ENCODE peak calls at places on chromosomes 7 and 10, in ten cellular contexts. One of them, this sample, is unnamed.

GRCh38 chr7:42071372-42072261 is 165.4 kb downstream of the GLI3 start:
- DNase-seq in heart right ventricle: no peak
- DNase-seq in tibial artery: no peak
- DNase-seq in lower lobe of right lung: no peak
- DNase-seq in PC-3: no peak
- DNase-seq in mammary epithelial cell: peak; percentile 72
- DNase-seq in gastrocnemius medialis: no peak
- DNase-seq in naive thymus-derived CD4-positive, alpha-beta T cell: no peak
- DNase-seq in CD8-positive, alpha-beta memory T cell: no peak
- DNase-seq in psoas muscle: no peak
- DNase-seq in this sample: no peak

GRCh38 chr7:37765872-37766525 is 82.4 kb upstream of the NME8 start:
- DNase-seq in mammary epithelial cell: no peak
- DNase-seq in psoas muscle: no peak
- DNase-seq in gastrocnemius medialis: no peak
- DNase-seq in lower lobe of right lung: peak; percentile 53
- DNase-seq in CD8-positive, alpha-beta memory T cell: no peak
- DNase-seq in PC-3: no peak
- DNase-seq in tibial artery: no peak
- DNase-seq in naive thymus-derived CD4-positive, alpha-beta T cell: no peak
- DNase-seq in heart right ventricle: no peak
- DNase-seq in this sample: no peak

GRCh38 chr10:102473445-102474331 is 22.3 kb upstream of the C10orf95 start:
- DNase-seq in mammary epithelial cell: no peak
- DNase-seq in gastrocnemius medialis: no peak
- DNase-seq in heart right ventricle: no peak
- DNase-seq in lower lobe of right lung: no peak
- DNase-seq in tibial artery: no peak
- DNase-seq in naive thymus-derived CD4-positive, alpha-beta T cell: peak; percentile 45
- DNase-seq in CD8-positive, alpha-beta memory T cell: no peak
- DNase-seq in psoas muscle: peak; percentile 47
- DNase-seq in PC-3: no peak
- DNase-seq in this sample: no peak

GRCh38 chr7:6398943-6399342 is 48.8 kb downstream of the DAGLB start:
- DNase-seq in tibial artery: no peak
- DNase-seq in mammary epithelial cell: peak; percentile 80
- DNase-seq in heart right ventricle: peak; percentile 35
- DNase-seq in psoas muscle: no peak
- DNase-seq in PC-3: no peak
- DNase-seq in lower lobe of right lung: peak; percentile 65
- DNase-seq in CD8-positive, alpha-beta memory T cell: no peak
- DNase-seq in gastrocnemius medialis: no peak
- DNase-seq in naive thymus-derived CD4-positive, alpha-beta T cell: no peak
- DNase-seq in this sample: no peak

GRCh38 chr10:26566525-26567348 is 128.6 kb downstream of the APBB1IP start:
- DNase-seq in PC-3: no peak
- DNase-seq in mammary epithelial cell: no peak
- DNase-seq in gastrocnemius medialis: no peak
- DNase-seq in heart right ventricle: peak; percentile 17
- DNase-seq in lower lobe of right lung: no peak
- DNase-seq in psoas muscle: no peak
- DNase-seq in naive thymus-derived CD4-positive, alpha-beta T cell: no peak
- DNase-seq in tibial artery: no peak
- DNase-seq in CD8-positive, alpha-beta memory T cell: no peak
- DNase-seq in this sample: no peak

GRCh38 chr10:12656518-12657142 is 307.3 kb downstream of the CAMK1D start:
- DNase-seq in psoas muscle: no peak
- DNase-seq in mammary epithelial cell: peak; percentile 39
- DNase-seq in heart right ventricle: no peak
- DNase-seq in tibial artery: no peak
- DNase-seq in CD8-positive, alpha-beta memory T cell: no peak
- DNase-seq in lower lobe of right lung: no peak
- DNase-seq in PC-3: peak; percentile 60
- DNase-seq in naive thymus-derived CD4-positive, alpha-beta T cell: peak; percentile 73
- DNase-seq in gastrocnemius medialis: no peak
- DNase-seq in this sample: no peak

GRCh38 chr10:50653142-50653541 is 29.4 kb upstream of the SGMS1 start:
- DNase-seq in mammary epithelial cell: peak; percentile 9
- DNase-seq in tibial artery: no peak
- DNase-seq in PC-3: peak; percentile 83
- DNase-seq in psoas muscle: no peak
- DNase-seq in lower lobe of right lung: no peak
- DNase-seq in heart right ventricle: no peak
- DNase-seq in gastrocnemius medialis: no peak
- DNase-seq in naive thymus-derived CD4-positive, alpha-beta T cell: peak; percentile 48
- DNase-seq in CD8-positive, alpha-beta memory T cell: no peak
- DNase-seq in this sample: no peak

GRCh38 chr10:129607607-129608006 is 140.6 kb downstream of the MGMT start:
- DNase-seq in naive thymus-derived CD4-positive, alpha-beta T cell: no peak
- DNase-seq in mammary epithelial cell: no peak
- DNase-seq in CD8-positive, alpha-beta memory T cell: no peak
- DNase-seq in tibial artery: no peak
- DNase-seq in lower lobe of right lung: no peak
- DNase-seq in heart right ventricle: no peak
- DNase-seq in psoas muscle: no peak
- DNase-seq in PC-3: no peak
- DNase-seq in gastrocnemius medialis: no peak
- DNase-seq in this sample: no peak

GRCh38 chr7:38839846-38840245 is 69.1 kb downstream of the VPS41 start:
- DNase-seq in tibial artery: no peak
- DNase-seq in mammary epithelial cell: no peak
- DNase-seq in lower lobe of right lung: no peak
- DNase-seq in naive thymus-derived CD4-positive, alpha-beta T cell: no peak
- DNase-seq in CD8-positive, alpha-beta memory T cell: no peak
- DNase-seq in PC-3: no peak
- DNase-seq in heart right ventricle: peak; percentile 60
- DNase-seq in gastrocnemius medialis: no peak
- DNase-seq in psoas muscle: no peak
- DNase-seq in this sample: no peak

GRCh38 chr10:124744047-124744687 is at the start of gene FAM53B:
- DNase-seq in tibial artery: peak; percentile 88
- DNase-seq in lower lobe of right lung: peak; percentile 89
- DNase-seq in naive thymus-derived CD4-positive, alpha-beta T cell: peak; percentile 86
- DNase-seq in PC-3: peak; percentile 77
- DNase-seq in heart right ventricle: peak; percentile 89
- DNase-seq in CD8-positive, alpha-beta memory T cell: peak; percentile 76
- DNase-seq in mammary epithelial cell: peak; percentile 63
- DNase-seq in psoas muscle: peak; percentile 93
- DNase-seq in gastrocnemius medialis: peak; percentile 69
- DNase-seq in this sample: no peak

DNA sequence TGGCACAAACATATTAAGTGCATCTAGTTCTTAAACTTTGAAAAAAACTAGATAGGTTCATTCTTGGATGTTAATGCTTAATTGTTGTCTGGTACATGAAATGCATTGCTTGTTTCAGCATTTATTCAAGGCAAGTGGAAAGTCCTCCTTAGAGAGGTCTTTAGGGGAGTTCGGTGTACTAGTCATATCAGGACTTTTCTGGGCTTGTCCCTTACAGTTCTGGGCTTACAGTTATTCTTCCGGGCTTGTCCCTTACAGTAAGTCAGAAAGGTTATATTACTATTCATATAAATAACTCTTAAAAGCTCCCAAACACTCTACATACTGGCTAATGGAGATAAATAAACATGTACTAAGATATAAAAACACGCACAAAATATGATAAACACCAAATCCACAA is 61.6 kb upstream of the MRLN start:
- DNase-seq in naive thymus-derived CD4-positive, alpha-beta T cell: no peak
- DNase-seq in PC-3: no peak
- DNase-seq in psoas muscle: no peak
- DNase-seq in tibial artery: no peak
- DNase-seq in heart right ventricle: no peak
- DNase-seq in CD8-positive, alpha-beta memory T cell: no peak
- DNase-seq in mammary epithelial cell: no peak
- DNase-seq in lower lobe of right lung: no peak
- DNase-seq in gastrocnemius medialis: no peak
- DNase-seq in this sample: no peak
- H3K36me3 ChIP-seq in naive thymus-derived CD4-positive, alpha-beta T cell: peaks cover 6% of the 10 kb centered on the region
- H3K36me3 ChIP-seq in PC-3: peaks cover 34% of the 10 kb centered on the region
- H3K36me3 ChIP-seq in psoas muscle: peaks cover 3% of the 10 kb centered on the region
- H3K36me3 ChIP-seq in tibial artery: peaks cover 24% of the 10 kb centered on the region
- H3K36me3 ChIP-seq in heart right ventricle: peaks cover 49% of the 10 kb centered on the region
- H3K36me3 ChIP-seq in CD8-positive, alpha-beta memory T cell: peaks cover 17% of the 10 kb centered on the region
- H3K36me3 ChIP-seq in mammary epithelial cell: peaks cover 10% of the 10 kb centered on the region
- H3K36me3 ChIP-seq in lower lobe of right lung: peaks cover 34% of the 10 kb centered on the region
- H3K36me3 ChIP-seq in gastrocnemius medialis: peaks cover 27% of the 10 kb centered on the region
- H3K36me3 ChIP-seq in this sample: peaks cover 6% of the 10 kb centered on the region

GRCh38 chr7:13830604-13830915 is 158.9 kb downstream of the ETV1 start:
- DNase-seq in mammary epithelial cell: peak; percentile 25
- DNase-seq in heart right ventricle: no peak
- DNase-seq in psoas muscle: no peak
- DNase-seq in tibial artery: no peak
- DNase-seq in CD8-positive, alpha-beta memory T cell: no peak
- DNase-seq in naive thymus-derived CD4-positive, alpha-beta T cell: no peak
- DNase-seq in PC-3: no peak
- DNase-seq in gastrocnemius medialis: no peak
- DNase-seq in lower lobe of right lung: no peak
- DNase-seq in this sample: no peak

GRCh38 chr7:13829231-13829630 is 160.2 kb downstream of the ETV1 start:
- DNase-seq in PC-3: peak; percentile 32
- DNase-seq in CD8-positive, alpha-beta memory T cell: no peak
- DNase-seq in heart right ventricle: no peak
- DNase-seq in gastrocnemius medialis: no peak
- DNase-seq in naive thymus-derived CD4-positive, alpha-beta T cell: no peak
- DNase-seq in mammary epithelial cell: no peak
- DNase-seq in tibial artery: no peak
- DNase-seq in lower lobe of right lung: no peak
- DNase-seq in psoas muscle: no peak
- DNase-seq in this sample: no peak

GRCh38 chr7:13829914-13830603 is 159.4 kb downstream of the ETV1 start:
- DNase-seq in heart right ventricle: no peak
- DNase-seq in mammary epithelial cell: peak; percentile 73
- DNase-seq in lower lobe of right lung: no peak
- DNase-seq in naive thymus-derived CD4-positive, alpha-beta T cell: no peak
- DNase-seq in PC-3: peak; percentile 75
- DNase-seq in gastrocnemius medialis: no peak
- DNase-seq in psoas muscle: no peak
- DNase-seq in tibial artery: no peak
- DNase-seq in CD8-positive, alpha-beta memory T cell: no peak
- DNase-seq in this sample: no peak

GRCh38 chr7:13827716-13828115 is 161.8 kb downstream of the ETV1 start:
- DNase-seq in psoas muscle: no peak
- DNase-seq in tibial artery: no peak
- DNase-seq in naive thymus-derived CD4-positive, alpha-beta T cell: no peak
- DNase-seq in heart right ventricle: no peak
- DNase-seq in CD8-positive, alpha-beta memory T cell: no peak
- DNase-seq in gastrocnemius medialis: no peak
- DNase-seq in lower lobe of right lung: no peak
- DNase-seq in mammary epithelial cell: no peak
- DNase-seq in PC-3: peak; percentile 13
- DNase-seq in this sample: no peak

DNA sequence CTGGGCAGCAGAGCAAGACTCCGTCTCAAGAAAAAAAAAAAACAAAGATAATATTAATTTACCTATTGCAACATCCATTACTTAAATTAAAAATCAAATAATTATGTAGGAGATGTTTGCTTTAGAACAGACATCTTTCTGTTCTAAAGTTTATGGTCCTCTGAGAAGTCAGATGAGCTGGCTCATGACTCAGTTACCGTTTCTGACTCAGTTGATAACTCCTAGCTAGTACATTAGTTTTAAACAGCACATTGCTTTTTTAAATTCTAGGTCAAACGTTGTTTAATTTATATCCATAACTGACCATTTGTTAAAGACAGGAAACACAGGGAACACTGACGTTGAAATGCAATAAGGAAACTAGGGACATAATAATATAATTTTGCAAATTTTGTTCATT is 162.7 kb downstream of the ETV1 start:
- DNase-seq in CD8-positive, alpha-beta memory T cell: no peak
- DNase-seq in psoas muscle: no peak
- DNase-seq in naive thymus-derived CD4-positive, alpha-beta T cell: no peak
- DNase-seq in PC-3: peak; percentile 81
- DNase-seq in tibial artery: no peak
- DNase-seq in mammary epithelial cell: peak; percentile 63
- DNase-seq in gastrocnemius medialis: no peak
- DNase-seq in heart right ventricle: no peak
- DNase-seq in lower lobe of right lung: no peak
- DNase-seq in this sample: no peak
- H3K36me3 ChIP-seq in CD8-positive, alpha-beta memory T cell: no peaks in the 10 kb centered on the region
- H3K36me3 ChIP-seq in psoas muscle: no peaks in the 10 kb centered on the region
- H3K36me3 ChIP-seq in naive thymus-derived CD4-positive, alpha-beta T cell: no peaks in the 10 kb centered on the region
- H3K36me3 ChIP-seq in PC-3: no peaks in the 10 kb centered on the region
- H3K36me3 ChIP-seq in tibial artery: no peaks in the 10 kb centered on the region
- H3K36me3 ChIP-seq in mammary epithelial cell: no peaks in the 10 kb centered on the region
- H3K36me3 ChIP-seq in gastrocnemius medialis: no peaks in the 10 kb centered on the region
- H3K36me3 ChIP-seq in heart right ventricle: no peaks in the 10 kb centered on the region
- H3K36me3 ChIP-seq in lower lobe of right lung: no peaks in the 10 kb centered on the region
- H3K36me3 ChIP-seq in this sample: no peaks in the 10 kb centered on the region

GRCh38 chr10:3132036-3133025 is 40.3 kb downstream of the PITRM1 start:
- DNase-seq in psoas muscle: no peak
- DNase-seq in mammary epithelial cell: no peak
- DNase-seq in PC-3: no peak
- DNase-seq in lower lobe of right lung: no peak
- DNase-seq in heart right ventricle: no peak
- DNase-seq in gastrocnemius medialis: no peak
- DNase-seq in tibial artery: peak; percentile 10
- DNase-seq in naive thymus-derived CD4-positive, alpha-beta T cell: no peak
- DNase-seq in CD8-positive, alpha-beta memory T cell: no peak
- DNase-seq in this sample: no peak
- H3K36me3 ChIP-seq in psoas muscle: peaks cover 7% of the 10 kb centered on the region
- H3K36me3 ChIP-seq in mammary epithelial cell: peaks cover 36% of the 10 kb centered on the region
- H3K36me3 ChIP-seq in PC-3: peaks cover 18% of the 10 kb centered on the region
- H3K36me3 ChIP-seq in lower lobe of right lung: peaks cover 54% of the 10 kb centered on the region
- H3K36me3 ChIP-seq in heart right ventricle: peaks cover 79% of the 10 kb centered on the region
- H3K36me3 ChIP-seq in gastrocnemius medialis: peaks cover 35% of the 10 kb centered on the region
- H3K36me3 ChIP-seq in tibial artery: peaks cover 67% of the 10 kb centered on the region
- H3K36me3 ChIP-seq in naive thymus-derived CD4-positive, alpha-beta T cell: peaks cover 6% of the 10 kb centered on the region
- H3K36me3 ChIP-seq in CD8-positive, alpha-beta memory T cell: peaks cover 38% of the 10 kb centered on the region
- H3K36me3 ChIP-seq in this sample: peaks cover 63% of the 10 kb centered on the region

DNA sequence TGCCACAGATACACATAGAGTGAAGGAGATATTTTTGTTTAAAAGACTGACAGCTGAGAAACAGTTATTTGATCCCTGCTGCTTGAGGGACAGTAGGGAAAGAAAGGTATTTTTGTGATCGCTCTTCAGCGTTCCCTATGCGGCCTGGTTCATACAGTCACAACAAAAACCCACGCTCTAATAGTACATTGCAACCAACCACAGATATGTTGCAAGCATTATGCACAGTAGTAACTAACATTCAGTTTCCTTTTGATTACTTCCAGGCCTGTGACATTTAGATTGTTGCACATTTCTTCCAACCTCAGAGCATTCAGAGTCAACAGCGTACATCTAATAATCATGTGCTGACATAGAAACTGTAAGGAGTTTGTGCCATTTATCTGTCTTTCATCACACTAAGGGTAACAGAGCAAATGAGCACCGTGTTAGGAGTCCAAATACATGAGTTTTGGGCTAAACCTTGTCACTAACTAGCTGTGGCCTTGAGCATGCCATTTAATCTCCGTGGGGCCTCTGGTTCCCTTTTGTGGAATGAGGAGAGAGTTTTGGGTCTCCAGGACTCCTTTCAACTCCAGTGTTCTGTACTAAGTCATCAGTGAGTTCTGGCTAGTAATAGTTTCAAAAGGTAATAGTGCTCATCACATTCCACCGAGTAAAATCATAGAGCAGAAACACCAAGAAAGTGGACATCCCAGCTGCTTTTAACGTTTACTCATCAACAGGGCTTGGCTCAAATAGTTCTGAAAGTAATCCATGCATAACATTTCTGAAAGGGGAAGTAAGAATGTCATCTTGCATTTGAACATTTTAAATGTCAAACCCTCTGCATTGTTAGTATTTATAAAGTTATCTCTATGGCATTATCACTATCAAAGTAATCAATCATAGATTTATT is 99.0 kb upstream of the FZD1 start:
- DNase-seq in lower lobe of right lung: no peak
- DNase-seq in PC-3: peak; percentile 72
- DNase-seq in heart right ventricle: no peak
- DNase-seq in psoas muscle: no peak
- DNase-seq in mammary epithelial cell: peak; percentile 79
- DNase-seq in CD8-positive, alpha-beta memory T cell: no peak
- DNase-seq in naive thymus-derived CD4-positive, alpha-beta T cell: no peak
- DNase-seq in tibial artery: no peak
- DNase-seq in gastrocnemius medialis: no peak
- DNase-seq in this sample: no peak
- H3K36me3 ChIP-seq in lower lobe of right lung: no peaks in the 10 kb centered on the region
- H3K36me3 ChIP-seq in PC-3: no peaks in the 10 kb centered on the region
- H3K36me3 ChIP-seq in heart right ventricle: no peaks in the 10 kb centered on the region
- H3K36me3 ChIP-seq in psoas muscle: no peaks in the 10 kb centered on the region
- H3K36me3 ChIP-seq in mammary epithelial cell: no peaks in the 10 kb centered on the region
- H3K36me3 ChIP-seq in CD8-positive, alpha-beta memory T cell: no peaks in the 10 kb centered on the region
- H3K36me3 ChIP-seq in naive thymus-derived CD4-positive, alpha-beta T cell: no peaks in the 10 kb centered on the region
- H3K36me3 ChIP-seq in tibial artery: no peaks in the 10 kb centered on the region
- H3K36me3 ChIP-seq in gastrocnemius medialis: no peaks in the 10 kb centered on the region
- H3K36me3 ChIP-seq in this sample: no peaks in the 10 kb centered on the region